ENCODE peak calls at places on chromosomes 3 and 15, in six cellular contexts. One of them, this sample, is unnamed.

GRCh38 chr3:127708837-127709236 is 36.1 kb downstream of the ABTB1 start:
- DNase-seq in lower leg skin: no peak
- DNase-seq in A549: no peak
- DNase-seq in KG1: no peak
- DNase-seq in AML-193: no peak
- DNase-seq in neural crest cell: no peak
- DNase-seq in this sample: no peak

GRCh38 chr3:53166781-53167291 is 5.8 kb downstream of the PRKCD start:
- DNase-seq in lower leg skin: no peak
- DNase-seq in A549: no peak
- DNase-seq in KG1: no peak
- DNase-seq in AML-193: peak
- DNase-seq in neural crest cell: no peak
- DNase-seq in this sample: no peak

GRCh38 chr3:124395584-124396340 is 334.5 kb upstream of the UMPS start:
- DNase-seq in lower leg skin: no peak
- DNase-seq in A549: no peak
- DNase-seq in KG1: no peak
- DNase-seq in AML-193: no peak
- DNase-seq in neural crest cell: no peak
- DNase-seq in this sample: no peak

GRCh38 chr3:184015381-184016019 is 2.2 kb downstream of the ABCC5 start:
- DNase-seq in lower leg skin: no peak
- DNase-seq in A549: no peak
- DNase-seq in KG1: no peak
- DNase-seq in AML-193: no peak
- DNase-seq in neural crest cell: no peak
- DNase-seq in this sample: peak

GRCh38 chr3:177483182-177483967 is 286.1 kb upstream of the TBL1XR1 start:
- DNase-seq in lower leg skin: no peak
- DNase-seq in A549: no peak
- DNase-seq in KG1: no peak
- DNase-seq in AML-193: no peak
- DNase-seq in neural crest cell: no peak
- DNase-seq in this sample: no peak

GRCh38 chr3:14148041-14148985 is 23.5 kb downstream of the TMEM43 start:
- DNase-seq in lower leg skin: no peak
- DNase-seq in A549: no peak
- DNase-seq in KG1: no peak
- DNase-seq in AML-193: no peak
- DNase-seq in neural crest cell: no peak
- DNase-seq in this sample: no peak

GRCh38 chr3:169966951-169967915 is 626 bp downstream of the SEC62 start:
- DNase-seq in lower leg skin: peak
- DNase-seq in A549: peak
- DNase-seq in KG1: peak
- DNase-seq in AML-193: peak
- DNase-seq in neural crest cell: no peak
- DNase-seq in this sample: no peak

GRCh38 chr15:72599855-72600464 is 54.5 kb upstream of the GOLGA6B start:
- DNase-seq in lower leg skin: no peak
- DNase-seq in A549: peak
- DNase-seq in KG1: peak
- DNase-seq in AML-193: peak
- DNase-seq in neural crest cell: peak
- DNase-seq in this sample: peak

GRCh38 chr3:138186803-138187295 is 252 bp upstream of the ARMC8 start:
- DNase-seq in lower leg skin: peak
- DNase-seq in A549: peak
- DNase-seq in KG1: peak
- DNase-seq in AML-193: peak
- DNase-seq in neural crest cell: peak
- DNase-seq in this sample: no peak

GRCh38 chr3:197907196-197907595 is 42.8 kb upstream of the RPL35A start:
- DNase-seq in lower leg skin: peak
- DNase-seq in A549: no peak
- DNase-seq in KG1: no peak
- DNase-seq in AML-193: no peak
- DNase-seq in neural crest cell: no peak
- DNase-seq in this sample: no peak

GRCh38 chr15:100934166-100934565 is 15.0 kb downstream of the LRRK1 start:
- DNase-seq in lower leg skin: no peak
- DNase-seq in A549: no peak
- DNase-seq in KG1: no peak
- DNase-seq in AML-193: no peak
- DNase-seq in neural crest cell: no peak
- DNase-seq in this sample: no peak

GRCh38 chr15:87609474-87609873 is 647.1 kb downstream of the NTRK3 start:
- DNase-seq in lower leg skin: no peak
- DNase-seq in A549: no peak
- DNase-seq in KG1: no peak
- DNase-seq in AML-193: no peak
- DNase-seq in neural crest cell: no peak
- DNase-seq in this sample: no peak

GRCh38 chr3:110774496-110775265 is 296.9 kb upstream of the NECTIN3 start:
- DNase-seq in lower leg skin: no peak
- DNase-seq in A549: no peak
- DNase-seq in KG1: no peak
- DNase-seq in AML-193: no peak
- DNase-seq in neural crest cell: no peak
- DNase-seq in this sample: no peak

GRCh38 chr3:116474356-116475200 is 29.3 kb upstream of the LSAMP start:
- DNase-seq in lower leg skin: no peak
- DNase-seq in A549: no peak
- DNase-seq in KG1: no peak
- DNase-seq in AML-193: no peak
- DNase-seq in neural crest cell: no peak
- DNase-seq in this sample: peak

GRCh38 chr3:78165876-78166275 is 1126.0 kb downstream of the ROBO2 start:
- DNase-seq in lower leg skin: no peak
- DNase-seq in A549: no peak
- DNase-seq in KG1: no peak
- DNase-seq in AML-193: no peak
- DNase-seq in neural crest cell: no peak
- DNase-seq in this sample: no peak

GRCh38 chr3:138092023-138092422 is 23.4 kb downstream of the DZIP1L start:
- DNase-seq in lower leg skin: no peak
- DNase-seq in A549: no peak
- DNase-seq in KG1: no peak
- DNase-seq in AML-193: no peak
- DNase-seq in neural crest cell: no peak
- DNase-seq in this sample: no peak

GRCh38 chr15:62560943-62561571 is 396.0 kb upstream of the C2CD4B start:
- DNase-seq in lower leg skin: no peak
- DNase-seq in A549: no peak
- DNase-seq in KG1: no peak
- DNase-seq in AML-193: no peak
- DNase-seq in neural crest cell: no peak
- DNase-seq in this sample: no peak

GRCh38 chr15:64144565-64145281 is 6.8 kb upstream of the SNX22 start:
- DNase-seq in lower leg skin: peak
- DNase-seq in A549: no peak
- DNase-seq in KG1: no peak
- DNase-seq in AML-193: no peak
- DNase-seq in neural crest cell: no peak
- DNase-seq in this sample: no peak

GRCh38 chr3:13932578-13933295 is 52.9 kb upstream of the WNT7A start:
- DNase-seq in lower leg skin: no peak
- DNase-seq in A549: no peak
- DNase-seq in KG1: no peak
- DNase-seq in AML-193: no peak
- DNase-seq in neural crest cell: no peak
- DNase-seq in this sample: no peak

GRCh38 chr3:129656659-129657247 is 50.3 kb upstream of the PLXND1 start:
- DNase-seq in lower leg skin: no peak
- DNase-seq in A549: no peak
- DNase-seq in KG1: no peak
- DNase-seq in AML-193: no peak
- DNase-seq in neural crest cell: no peak
- DNase-seq in this sample: no peak

GRCh38 chr15:73631915-73632669 is 1.1 kb downstream of the NPTN start:
- DNase-seq in lower leg skin: peak
- DNase-seq in A549: peak
- DNase-seq in KG1: no peak
- DNase-seq in AML-193: peak
- DNase-seq in neural crest cell: no peak
- DNase-seq in this sample: no peak

GRCh38 chr3:139219463-139219862 is 124.4 kb upstream of the MRPS22 start:
- DNase-seq in lower leg skin: no peak
- DNase-seq in A549: no peak
- DNase-seq in KG1: no peak
- DNase-seq in AML-193: no peak
- DNase-seq in neural crest cell: no peak
- DNase-seq in this sample: no peak

GRCh38 chr3:172848910-172849309 is 98.4 kb downstream of the ECT2 start:
- DNase-seq in lower leg skin: no peak
- DNase-seq in A549: no peak
- DNase-seq in KG1: no peak
- DNase-seq in AML-193: no peak
- DNase-seq in neural crest cell: no peak
- DNase-seq in this sample: no peak

GRCh38 chr3:65785065-65785645 is 253.6 kb downstream of the MAGI1 start:
- DNase-seq in lower leg skin: no peak
- DNase-seq in A549: peak
- DNase-seq in KG1: peak
- DNase-seq in AML-193: peak
- DNase-seq in neural crest cell: no peak
- DNase-seq in this sample: peak

GRCh38 chr15:55230051-55230670 is 33.4 kb upstream of the RSL24D1 start:
- DNase-seq in lower leg skin: no peak
- DNase-seq in A549: no peak
- DNase-seq in KG1: no peak
- DNase-seq in AML-193: no peak
- DNase-seq in neural crest cell: no peak
- DNase-seq in this sample: no peak

GRCh38 chr15:73081321-73081958 is 29.2 kb downstream of the NEO1 start:
- DNase-seq in lower leg skin: no peak
- DNase-seq in A549: peak
- DNase-seq in KG1: no peak
- DNase-seq in AML-193: peak
- DNase-seq in neural crest cell: peak
- DNase-seq in this sample: no peak

GRCh38 chr15:59528965-59529402 is 82.6 kb upstream of the GCNT3 start:
- DNase-seq in lower leg skin: peak
- DNase-seq in A549: peak
- DNase-seq in KG1: peak
- DNase-seq in AML-193: peak
- DNase-seq in neural crest cell: peak
- DNase-seq in this sample: peak

GRCh38 chr15:90064931-90065681 is 37.2 kb downstream of the IDH2 start:
- DNase-seq in lower leg skin: no peak
- DNase-seq in A549: no peak
- DNase-seq in KG1: no peak
- DNase-seq in AML-193: peak
- DNase-seq in neural crest cell: no peak
- DNase-seq in this sample: no peak

GRCh38 chr3:12903000-12903800 is 61.8 kb upstream of the RPL32 start:
- DNase-seq in lower leg skin: no peak
- DNase-seq in A549: no peak
- DNase-seq in KG1: peak
- DNase-seq in AML-193: no peak
- DNase-seq in neural crest cell: no peak
- DNase-seq in this sample: no peak

GRCh38 chr3:105904683-105905320 is 36.0 kb upstream of the CBLB start:
- DNase-seq in lower leg skin: no peak
- DNase-seq in A549: no peak
- DNase-seq in KG1: no peak
- DNase-seq in AML-193: no peak
- DNase-seq in neural crest cell: no peak
- DNase-seq in this sample: no peak

GRCh38 chr3:56700136-56700535 is 17.1 kb upstream of the TASOR start:
- DNase-seq in lower leg skin: no peak
- DNase-seq in A549: no peak
- DNase-seq in KG1: no peak
- DNase-seq in AML-193: no peak
- DNase-seq in neural crest cell: no peak
- DNase-seq in this sample: no peak

GRCh38 chr3:169228522-169228921 is 435.0 kb downstream of the MECOM start:
- DNase-seq in lower leg skin: no peak
- DNase-seq in A549: no peak
- DNase-seq in KG1: no peak
- DNase-seq in AML-193: no peak
- DNase-seq in neural crest cell: no peak
- DNase-seq in this sample: no peak

GRCh38 chr15:48061588-48061987 is 59.2 kb upstream of the SLC24A5 start:
- DNase-seq in lower leg skin: no peak
- DNase-seq in A549: no peak
- DNase-seq in KG1: no peak
- DNase-seq in AML-193: no peak
- DNase-seq in neural crest cell: no peak
- DNase-seq in this sample: no peak

GRCh38 chr15:50828610-50829206 is 63.2 kb upstream of the SPPL2A start:
- DNase-seq in lower leg skin: no peak
- DNase-seq in A549: peak
- DNase-seq in KG1: no peak
- DNase-seq in AML-193: no peak
- DNase-seq in neural crest cell: no peak
- DNase-seq in this sample: no peak

GRCh38 chr3:178436773-178437172 is 99.5 kb upstream of the KCNMB2 start:
- DNase-seq in lower leg skin: no peak
- DNase-seq in A549: peak
- DNase-seq in KG1: peak
- DNase-seq in AML-193: peak
- DNase-seq in neural crest cell: no peak
- DNase-seq in this sample: peak

This sample was measured in SHP77 treated with DMSO at 0.1 percent for 48 hours.